ENCODE peak calls at places on chromosomes 2 and 18, in eight cellular contexts. E is uterus; W is bronchial epithelial cell; Z is activated effector memory CD4-positive, alpha-beta T cell treated with anti-CD3 and anti-CD28 coated beads, Interleukin-2, amount 50 U/mL, for 16 hours; U is NCI-H2081; V is substantia nigra; Q is fibroblast of lung; C is stimulated activated CD8-positive, alpha-beta memory T cell treated with anti-CD3 and anti-CD28 coated beads, Interleukin-2, amount 100 ng/mL, for 48 hours. T is an unnamed sample.

GRCh38 chr18:72742002-72742401 is 125.8 kb downstream of the NETO1 start:
- DNase-seq in E (no peak), Z (no peak), W (peak; percentile 11), U (no peak), Q (no peak), V (no peak), C (no peak), T (no peak)

GRCh38 chr18:34550902-34551301 is 159.2 kb upstream of the DTNA start:
- DNase-seq in E (no peak), Z (no peak), Q (no peak), U (no peak), W (no peak), V (no peak), C (no peak), T (no peak)

GRCh38 chr2:25159947-25160346 is 8.4 kb downstream of the POMC start:
- DNase-seq in Z (no peak), V (no peak), C (no peak), Q (no peak), E (no peak), W (no peak), U (no peak), T (no peak)

GRCh38 chr2:47309472-47309951 is 93.4 kb upstream of the MSH2 start:
- DNase-seq in W (no peak), E (no peak), C (no peak), V (no peak), Z (no peak), Q (no peak), U (no peak), T (no peak)

GRCh38 chr2:186068154-186068826 is 329.7 kb downstream of the FSIP2 start:
- DNase-seq in V (no peak), U (no peak), E (no peak), Z (no peak), W (no peak), C (no peak), Q (peak; percentile 12), T (no peak)

GRCh38 chr2:233464056-233464455 is 102.5 kb downstream of the USP40 start:
- DNase-seq in E (no peak), C (no peak), V (no peak), Q (no peak), W (no peak), Z (no peak), U (no peak), T (no peak)

GRCh38 chr18:62655520-62656219 is 59.7 kb upstream of the PHLPP1 start:
- DNase-seq in W (no peak), V (no peak), E (no peak), Q (no peak), Z (no peak), U (no peak), C (no peak), T (no peak)

GRCh38 chr2:237886702-237887481 is 27.5 kb downstream of the RAMP1 start:
- DNase-seq in V (no peak), E (peak; percentile 100), C (no peak), Q (peak; percentile 84), W (no peak), U (no peak), Z (no peak), T (no peak)

GRCh38 chr2:57696016-57696415 is 350.6 kb upstream of the VRK2 start:
- DNase-seq in V (no peak), Q (peak; percentile 17), W (peak; percentile 69), E (no peak), C (no peak), Z (no peak), U (peak; percentile 44), T (no peak)

GRCh38 chr2:36379710-36380448 is 24.3 kb downstream of the CRIM1 start:
- DNase-seq in E (no peak), Z (no peak), Q (peak; percentile 87), C (no peak), U (no peak), V (no peak), W (no peak), T (no peak)

GRCh38 chr2:65416945-65417344 is 15.5 kb downstream of the SPRED2 start:
- DNase-seq in U (peak; percentile 74), V (no peak), C (no peak), E (no peak), Z (no peak), W (no peak), Q (no peak), T (peak; percentile 21)

GRCh38 chr18:59386909-59387515 is 27.9 kb upstream of the LMAN1 start:
- DNase-seq in E (no peak), W (no peak), Z (no peak), Q (no peak), C (no peak), U (no peak), V (no peak), T (no peak)

GRCh38 chr2:182047544-182047943 is 61.9 kb downstream of the PPP1R1C start:
- DNase-seq in E (no peak), C (no peak), U (peak; percentile 17), Z (no peak), W (no peak), V (no peak), Q (no peak), T (no peak)

GRCh38 chr2:190319557-190320498 is at the start of gene HIBCH:
- DNase-seq in Z (peak; percentile 95), V (peak; percentile 98), C (peak; percentile 89), E (peak; percentile 98), Q (peak; percentile 99), U (peak; percentile 98), W (peak; percentile 98), T (peak; percentile 96)

GRCh38 chr2:65296971-65297370 is 69.3 kb downstream of the ACTR2 start:
- DNase-seq in C (no peak), Z (no peak), W (no peak), U (no peak), Q (no peak), V (no peak), E (no peak), T (no peak)

GRCh38 chr2:46977899-46978298 is 62.3 kb upstream of the MCFD2 start:
- DNase-seq in Q (no peak), U (no peak), W (no peak), Z (no peak), V (no peak), C (no peak), E (no peak), T (no peak)

GRCh38 chr2:95670167-95670566 is 78.4 kb downstream of the TRIM43 start:
- DNase-seq in E (no peak), W (peak; percentile 19), C (no peak), V (no peak), Q (peak; percentile 77), Z (no peak), U (no peak), T (no peak)

GRCh38 chr18:27797484-27797883 is 379.4 kb downstream of the CDH2 start:
- DNase-seq in Z (no peak), U (no peak), W (no peak), E (no peak), V (no peak), C (no peak), Q (no peak), T (no peak)

GRCh38 chr2:15170068-15170775 is 390.9 kb downstream of the NBAS start:
- DNase-seq in C (no peak), V (no peak), Q (peak; percentile 69), Z (no peak), U (no peak), E (no peak), W (no peak), T (no peak)

GRCh38 chr2:158602027-158602426 is 145.3 kb downstream of the PKP4 start:
- DNase-seq in V (no peak), W (peak; percentile 37), Z (no peak), C (no peak), U (no peak), Q (no peak), E (no peak), T (no peak)

GRCh38 chr2:190408538-190409271 is 550 bp downstream of the MFSD6 start:
- DNase-seq in C (peak; percentile 60), W (no peak), U (peak; percentile 91), E (peak; percentile 31), Z (peak; percentile 90), V (peak; percentile 74), Q (peak; percentile 22), T (peak; percentile 48)

GRCh38 chr18:51569153-51569552 is 371.7 kb upstream of the MEX3C start:
- DNase-seq in Q (no peak), Z (no peak), U (no peak), V (no peak), E (no peak), C (no peak), W (no peak), T (no peak)

GRCh38 chr2:175036582-175037018 is 31.4 kb upstream of the CHN1 start:
- DNase-seq in C (no peak), Z (no peak), Q (peak; percentile 28), E (no peak), U (peak; percentile 3), W (peak; percentile 47), V (no peak), T (no peak)

GRCh38 chr2:108369153-108369552 is 8.6 kb upstream of the SULT1C4 start:
- DNase-seq in C (no peak), W (no peak), Q (no peak), Z (no peak), V (no peak), E (no peak), U (no peak), T (no peak)

GRCh38 chr2:11656252-11656651 is 13.7 kb downstream of the NTSR2 start:
- DNase-seq in Z (no peak), W (no peak), Q (no peak), U (no peak), E (no peak), V (no peak), C (no peak), T (no peak)

GRCh38 chr2:208350610-208351009 is 56.0 kb upstream of the PTH2R start:
- DNase-seq in Q (peak; percentile 59), C (no peak), U (no peak), W (no peak), E (no peak), V (no peak), Z (no peak), T (no peak)